ENCODE peak calls at places on chromosomes 13 and 19, in nine cellular contexts. R is heart right ventricle; K is NCI-H2227 treated with DMSO at 0.1 percent for 48 hours; B is Kasumi-1; O is naive thymus-derived CD8-positive, alpha-beta T cell; T is AG09309; U is ascending aorta; Z is stimulated activated CD8-positive, alpha-beta memory T cell treated with anti-CD3 and anti-CD28 coated beads, Interleukin-4, amount 100 ng/mL, for 4 hours; J is activated gamma-delta T cell treated with anti-CD3 and anti-CD28 coated beads, Interleukin-2, amount 50 U/mL, for 16 hours. W is an unnamed sample.

GRCh38 chr13:75153834-75154233 is 328.1 kb downstream of the TBC1D4 start:
- DNase-seq in R (no peak), K (no peak), B (peak), O (no peak), T (peak), U (no peak), Z (no peak), J (no peak), W (no peak)

GRCh38 chr19:3387645-3388589 is 21.5 kb downstream of the NFIC start:
- DNase-seq in R (peak), K (no peak), B (no peak), O (no peak), T (no peak), U (peak), Z (no peak), J (no peak), W (no peak)

GRCh38 chr19:50836543-50837195 is 3.3 kb upstream of the KLK15 start:
- DNase-seq in R (no peak), K (no peak), B (no peak), O (no peak), T (no peak), U (no peak), Z (no peak), J (no peak), W (no peak)

GRCh38 chr13:72127031-72127430 is 260.0 kb upstream of the DACH1 start:
- DNase-seq in R (no peak), K (no peak), B (no peak), O (no peak), T (no peak), U (no peak), Z (no peak), J (no peak), W (no peak)

GRCh38 chr13:27293051-27293691 is 22.5 kb downstream of the RASL11A start:
- DNase-seq in R (no peak), K (no peak), B (no peak), O (peak), T (no peak), U (no peak), Z (no peak), J (no peak), W (peak)

GRCh38 chr19:33093420-33094210 is 12.6 kb downstream of the GPATCH1 start:
- DNase-seq in R (no peak), K (no peak), B (no peak), O (no peak), T (no peak), U (no peak), Z (no peak), J (no peak), W (no peak)

GRCh38 chr13:29513002-29513980 is 82.2 kb downstream of the SLC7A1 start:
- DNase-seq in R (no peak), K (no peak), B (no peak), O (no peak), T (no peak), U (no peak), Z (no peak), J (no peak), W (no peak)

GRCh38 chr19:47310819-47311218 is 1.2 kb downstream of the C5AR1 start:
- DNase-seq in R (peak), K (no peak), B (peak), O (no peak), T (no peak), U (no peak), Z (no peak), J (no peak), W (no peak)

GRCh38 chr19:14310055-14310454 is 71.2 kb upstream of the ADGRE5 start:
- DNase-seq in R (no peak), K (no peak), B (no peak), O (no peak), T (no peak), U (no peak), Z (no peak), J (no peak), W (no peak)

GRCh38 chr19:18514800-18515682 is 6.8 kb downstream of the ELL start:
- DNase-seq in R (peak), K (no peak), B (no peak), O (no peak), T (no peak), U (peak), Z (no peak), J (no peak), W (no peak)

GRCh38 chr13:50634339-50634738 is 209.2 kb downstream of the DLEU7 start:
- DNase-seq in R (no peak), K (no peak), B (no peak), O (no peak), T (no peak), U (no peak), Z (no peak), J (no peak), W (no peak)

GRCh38 chr13:73938375-73939070 is 195.7 kb downstream of the KLF12 start:
- DNase-seq in R (no peak), K (peak), B (no peak), O (no peak), T (peak), U (no peak), Z (no peak), J (no peak), W (no peak)

GRCh38 chr19:48844472-48844871 is 8.2 kb upstream of the HSD17B14 start:
- DNase-seq in R (no peak), K (no peak), B (no peak), O (no peak), T (no peak), U (no peak), Z (no peak), J (no peak), W (no peak)

GRCh38 chr19:33806434-33806881 is 9.8 kb downstream of the KCTD15 start:
- DNase-seq in R (no peak), K (no peak), B (no peak), O (no peak), T (no peak), U (no peak), Z (no peak), J (no peak), W (no peak)

GRCh38 chr13:111210488-111210887 is 95.4 kb downstream of the ARHGEF7 start:
- DNase-seq in R (peak), K (no peak), B (no peak), O (no peak), T (peak), U (peak), Z (no peak), J (no peak), W (no peak)

GRCh38 chr13:42740753-42741152 is 40.6 kb upstream of the FAM216B start:
- DNase-seq in R (peak), K (no peak), B (peak), O (no peak), T (no peak), U (no peak), Z (no peak), J (no peak), W (no peak)

GRCh38 chr19:9782282-9782681 is 13.7 kb upstream of the ZNF846 start:
- DNase-seq in R (no peak), K (no peak), B (no peak), O (no peak), T (no peak), U (no peak), Z (no peak), J (no peak), W (no peak)

GRCh38 chr19:15869109-15869555 is 28.7 kb downstream of the CYP4F2 start:
- DNase-seq in R (no peak), K (no peak), B (peak), O (peak), T (no peak), U (peak), Z (no peak), J (peak), W (no peak)

GRCh38 chr19:43636121-43636683 is 3.4 kb downstream of the CADM4 start:
- DNase-seq in R (no peak), K (no peak), B (no peak), O (no peak), T (no peak), U (no peak), Z (no peak), J (no peak), W (no peak)

GRCh38 chr19:4414800-4415251 is 12.4 kb downstream of the CHAF1A start:
- DNase-seq in R (no peak), K (no peak), B (no peak), O (no peak), T (no peak), U (no peak), Z (no peak), J (no peak), W (no peak)

GRCh38 chr13:40026174-40026585 is 370.7 kb downstream of the COG6 start:
- DNase-seq in R (no peak), K (no peak), B (no peak), O (peak), T (no peak), U (no peak), Z (peak), J (peak), W (peak)

GRCh38 chr19:50565984-50566903 is 2.0 kb downstream of the LRRC4B start:
- DNase-seq in R (no peak), K (no peak), B (no peak), O (no peak), T (no peak), U (no peak), Z (no peak), J (no peak), W (no peak)

GRCh38 chr13:24617394-24618218 is 62.6 kb upstream of the ATP12A start:
- DNase-seq in R (no peak), K (no peak), B (no peak), O (no peak), T (no peak), U (no peak), Z (no peak), J (no peak), W (no peak)

GRCh38 chr19:12943437-12944044 is 2.1 kb upstream of the RAD23A start:
- DNase-seq in R (no peak), K (no peak), B (no peak), O (no peak), T (no peak), U (no peak), Z (no peak), J (no peak), W (no peak)

GRCh38 chr19:33862991-33863390 is 66.3 kb downstream of the KCTD15 start:
- DNase-seq in R (peak), K (no peak), B (no peak), O (no peak), T (no peak), U (no peak), Z (no peak), J (no peak), W (no peak)

GRCh38 chr19:14363203-14364097 is 17.8 kb upstream of the ADGRE5 start:
- DNase-seq in R (peak), K (no peak), B (peak), O (peak), T (no peak), U (peak), Z (no peak), J (no peak), W (no peak)

GRCh38 chr19:18501832-18502231 is 20.0 kb downstream of the ELL start:
- DNase-seq in R (peak), K (no peak), B (peak), O (no peak), T (no peak), U (peak), Z (no peak), J (no peak), W (no peak)

GRCh38 chr19:18610556-18611326 is 1.9 kb upstream of the TMEM59L start:
- DNase-seq in R (no peak), K (no peak), B (no peak), O (no peak), T (no peak), U (no peak), Z (no peak), J (no peak), W (no peak)

GRCh38 chr19:40466219-40467006 is at the start of gene SPTBN4:
- DNase-seq in R (peak), K (no peak), B (peak), O (no peak), T (no peak), U (no peak), Z (peak), J (peak), W (no peak)

GRCh38 chr13:73767747-73768315 is 366.4 kb downstream of the KLF12 start:
- DNase-seq in R (no peak), K (no peak), B (no peak), O (peak), T (no peak), U (no peak), Z (no peak), J (no peak), W (no peak)

GRCh38 chr13:20241593-20241992 is 9.5 kb upstream of the GJB6 start:
- DNase-seq in R (no peak), K (no peak), B (no peak), O (no peak), T (no peak), U (no peak), Z (no peak), J (no peak), W (no peak)

GRCh38 chr19:15508035-15508710 is at the start of gene CYP4F22:
- DNase-seq in R (peak), K (no peak), B (no peak), O (peak), T (no peak), U (no peak), Z (no peak), J (no peak), W (no peak)

GRCh38 chr19:44867578-44867977 is 21.5 kb downstream of the NECTIN2 start:
- DNase-seq in R (no peak), K (no peak), B (no peak), O (no peak), T (no peak), U (no peak), Z (no peak), J (no peak), W (no peak)

GRCh38 chr19:13260883-13261653 is 110.9 kb downstream of the IER2 start:
- DNase-seq in R (no peak), K (no peak), B (peak), O (no peak), T (peak), U (peak), Z (no peak), J (no peak), W (no peak)

W was measured in naive thymus-derived CD4-positive, alpha-beta T cell.